ENCODE peak calls at places on chromosomes 3 and 15, in four cellular contexts. C is NCI-H1930, G is M059J, B is breast epithelium. L is an unnamed sample.

GRCh38 chr15:43390723-43391122 is 19.8 kb downstream of the TUBGCP4 start:
- DNase-seq in C (no peak), G (peak), B (no peak), L (no peak)

GRCh38 chr15:48577495-48577894 is 68.0 kb downstream of the FBN1 start:
- DNase-seq in C (no peak), G (peak), B (no peak), L (no peak)

GRCh38 chr3:31614162-31614921 is 81.6 kb downstream of the STT3B start:
- DNase-seq in C (no peak), G (no peak), B (no peak), L (no peak)

GRCh38 chr15:71337197-71337845 is 222.1 kb downstream of the THSD4 start:
- DNase-seq in C (no peak), G (peak), B (no peak), L (no peak)

GRCh38 chr3:127536818-127537810 is 53.4 kb downstream of the TPRA1 start:
- DNase-seq in C (no peak), G (no peak), B (no peak), L (no peak)

GRCh38 chr3:113697192-113698090 is 999 bp upstream of the USF3 start:
- DNase-seq in C (no peak), G (peak), B (no peak), L (no peak)

GRCh38 chr15:51623386-51623938 is 891 bp upstream of the DMXL2 start:
- DNase-seq in C (no peak), G (peak), B (no peak), L (no peak)

GRCh38 chr15:40146037-40146436 is 14.8 kb upstream of the BUB1B start:
- DNase-seq in C (no peak), G (peak), B (no peak), L (no peak)

GRCh38 chr3:46925585-46925934 is 48.0 kb downstream of the PTH1R start:
- DNase-seq in C (no peak), G (no peak), B (no peak), L (no peak)

GRCh38 chr3:72739521-72740466 is 108.5 kb downstream of the SHQ1 start:
- DNase-seq in C (no peak), G (peak), B (peak), L (no peak)

GRCh38 chr3:23761440-23761896 is 44.3 kb upstream of the UBE2E1 start:
- DNase-seq in C (no peak), G (peak), B (no peak), L (no peak)

GRCh38 chr3:90099493-90099892 is 992.1 kb downstream of the EPHA3 start:
- DNase-seq in C (no peak), G (no peak), B (no peak), L (no peak)

GRCh38 chr3:137998643-137999042 is 11.3 kb upstream of the CLDN18 start:
- DNase-seq in C (no peak), G (no peak), B (no peak), L (no peak)

GRCh38 chr3:30743086-30743619 is 136.8 kb downstream of the TGFBR2 start:
- DNase-seq in C (no peak), G (no peak), B (no peak), L (no peak)